ENCODE peak calls at places on chromosomes 3 and 15, in five cellular contexts. T is heart left ventricle, P is brain microvascular endothelial cell, V is HCT116, X is mammary epithelial cell. Y is an unnamed sample.

GRCh38 chr3:3013299-3013698 is 96.9 kb downstream of the IL5RA start:
- DNase-seq in T (no peak), X (no peak), P (no peak), V (no peak), Y (no peak)

GRCh38 chr3:14884665-14885064 is 62.7 kb upstream of the NR2C2 start:
- DNase-seq in V (no peak), T (no peak), X (no peak), P (no peak), Y (no peak)

GRCh38 chr3:55169608-55170010 is 241.8 kb upstream of the LRTM1 start:
- DNase-seq in X (peak), P (peak), T (no peak), V (no peak), Y (no peak)

GRCh38 chr3:177934001-177934891 is 602.0 kb upstream of the KCNMB2 start:
- DNase-seq in V (no peak), X (no peak), T (peak), P (peak), Y (peak)

GRCh38 chr3:38315488-38316230 is 30.9 kb upstream of the XYLB start:
- DNase-seq in X (no peak), T (no peak), P (no peak), V (no peak), Y (no peak)

GRCh38 chr3:130395331-130395730 is 49.9 kb downstream of the COL6A5 start:
- DNase-seq in T (no peak), P (no peak), X (no peak), V (no peak), Y (no peak)

GRCh38 chr3:173750095-173750494 is 352.6 kb downstream of the NLGN1 start:
- DNase-seq in P (no peak), V (no peak), T (no peak), X (peak), Y (no peak)

GRCh38 chr3:132006605-132007204 is 28.1 kb downstream of the CPNE4 start:
- DNase-seq in X (peak), V (peak), P (peak), T (no peak), Y (peak)

GRCh38 chr15:80789296-80789695 is 10.1 kb downstream of the CEMIP start:
- DNase-seq in X (no peak), P (no peak), V (no peak), T (no peak), Y (no peak)

GRCh38 chr3:171183042-171183441 is 156.5 kb upstream of the SLC2A2 start:
- DNase-seq in X (no peak), T (no peak), P (no peak), V (no peak), Y (no peak)

GRCh38 chr3:167829057-167829456 is 93.5 kb downstream of the SERPINI1 start:
- DNase-seq in X (no peak), P (no peak), T (no peak), V (no peak), Y (no peak)

GRCh38 chr15:101161656-101162055 is 90.2 kb downstream of the CHSY1 start:
- DNase-seq in V (no peak), X (no peak), T (no peak), P (no peak), Y (no peak)

GRCh38 chr15:39946862-39947261 is 12.9 kb downstream of the EIF2AK4 start:
- DNase-seq in P (peak), T (no peak), X (no peak), V (no peak), Y (no peak)

GRCh38 chr15:70345251-70346019 is 247.7 kb upstream of the TLE3 start:
- DNase-seq in P (no peak), X (no peak), V (no peak), T (no peak), Y (no peak)

GRCh38 chr3:99502871-99503270 is 135.5 kb upstream of the COL8A1 start:
- DNase-seq in X (no peak), P (no peak), V (no peak), T (no peak), Y (no peak)

GRCh38 chr3:171950373-171950772 is 89.0 kb upstream of the FNDC3B start:
- DNase-seq in V (peak), X (peak), P (peak), T (no peak), Y (no peak)

GRCh38 chr3:140219161-140219745 is 284.3 kb downstream of the CLSTN2 start:
- DNase-seq in P (no peak), X (no peak), V (no peak), T (no peak), Y (peak)

GRCh38 chr3:126352476-126353454 is 4.4 kb downstream of the KLF15 start:
- DNase-seq in X (no peak), V (no peak), P (peak), T (no peak), Y (no peak)

GRCh38 chr3:194439915-194440550 is 41.0 kb upstream of the GP5 start:
- DNase-seq in X (no peak), T (no peak), P (no peak), V (no peak), Y (no peak)

GRCh38 chr3:125024817-125025216 is 31.0 kb downstream of the HEG1 start:
- DNase-seq in P (no peak), X (no peak), V (no peak), T (peak), Y (no peak)

GRCh38 chr3:178761461-178761860 is 225.2 kb downstream of the KCNMB2 start:
- DNase-seq in V (no peak), X (no peak), P (no peak), T (no peak), Y (no peak)

GRCh38 chr3:38655708-38656300 is 6.3 kb upstream of the SCN5A start:
- DNase-seq in V (peak), P (peak), T (no peak), X (peak), Y (peak)

GRCh38 chr15:49439678-49440375 is 16.8 kb downstream of the FGF7 start:
- DNase-seq in V (no peak), P (no peak), X (no peak), T (no peak), Y (no peak)

GRCh38 chr3:13891492-13892073 is 11.7 kb upstream of the WNT7A start:
- DNase-seq in P (no peak), X (no peak), T (no peak), V (no peak), Y (no peak)

GRCh38 chr3:150238995-150239612 is 169.0 kb upstream of the TSC22D2 start:
- DNase-seq in V (peak), T (no peak), X (peak), P (no peak), Y (no peak)

GRCh38 chr3:132255041-132255745 is 62.0 kb upstream of the ACP3 start:
- DNase-seq in T (no peak), P (peak), V (no peak), X (peak), Y (no peak)

GRCh38 chr3:83765971-83766370 is 1192.8 kb upstream of the CADM2 start:
- DNase-seq in P (no peak), V (no peak), T (no peak), X (no peak), Y (no peak)

GRCh38 chr15:32781781-32782180 is 64.0 kb downstream of the GREM1 start:
- DNase-seq in T (no peak), V (no peak), P (no peak), X (no peak), Y (no peak)

GRCh38 chr3:17954801-17955200 is 212.4 kb upstream of the TBC1D5 start:
- DNase-seq in T (no peak), P (no peak), V (no peak), X (no peak), Y (no peak)

GRCh38 chr3:195076981-195077610 is 193.9 kb downstream of the XXYLT1 start:
- DNase-seq in P (no peak), T (no peak), X (no peak), V (no peak), Y (no peak)

GRCh38 chr15:71149645-71150557 is 34.6 kb downstream of the THSD4 start:
- DNase-seq in X (no peak), P (no peak), T (peak), V (no peak), Y (no peak)

GRCh38 chr15:45425135-45425534 is 46.8 kb upstream of the GATM start:
- DNase-seq in V (no peak), P (no peak), T (no peak), X (peak), Y (no peak)

GRCh38 chr3:86702381-86702958 is 288.5 kb downstream of the VGLL3 start:
- DNase-seq in X (no peak), T (no peak), P (no peak), V (no peak), Y (no peak)
- TF ChIP-seq CTCF in X (peak), T (no peak), P (peak), V (peak), Y (peak)

GRCh38 chr15:60137711-60138396 is 133.7 kb downstream of the FOXB1 start:
- DNase-seq in T (no peak), X (peak), P (peak), V (no peak), Y (no peak)

GRCh38 chr15:60138397-60138968 is 134.4 kb downstream of the FOXB1 start:
- DNase-seq in T (no peak), V (no peak), X (no peak), P (no peak), Y (no peak)

GRCh38 chr15:60135961-60136360 is 131.8 kb downstream of the FOXB1 start:
- DNase-seq in P (no peak), X (no peak), V (no peak), T (no peak), Y (no peak)

GRCh38 chr15:60130811-60131210 is 126.7 kb downstream of the FOXB1 start:
- DNase-seq in V (no peak), X (no peak), T (no peak), P (no peak), Y (no peak)

DNA sequence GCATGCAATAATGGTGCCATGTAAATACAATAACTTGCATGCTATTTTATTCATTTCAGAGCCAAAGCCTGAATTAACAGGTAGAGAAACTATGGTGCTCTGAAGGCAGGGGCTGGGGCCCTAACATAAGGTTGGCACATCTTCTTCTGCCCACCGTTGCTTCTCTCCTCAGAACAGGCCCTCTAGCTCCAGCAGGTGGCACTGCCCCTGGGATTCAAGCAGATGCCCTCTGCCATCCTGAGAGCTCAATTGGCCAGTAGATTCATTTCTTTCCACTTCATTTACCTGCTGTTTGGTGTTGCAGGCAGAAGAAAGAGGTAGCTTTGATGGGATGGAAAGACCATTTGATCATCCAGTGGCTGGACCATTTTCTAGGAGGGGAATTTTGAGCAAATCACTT is 130.5 kb downstream of the FOXB1 start:
- DNase-seq in X (no peak), V (no peak), P (no peak), T (no peak), Y (no peak)
- TF ChIP-seq CTCF in X (peak), V (peak), P (peak), T (no peak), Y (no peak)

GRCh38 chr15:59172289-59172901 is 34.2 kb upstream of the LDHAL6B start:
- DNase-seq in X (no peak), V (no peak), T (no peak), P (no peak), Y (no peak)
- TF ChIP-seq CTCF in X (no peak), V (peak), T (no peak), P (peak), Y (no peak)

GRCh38 chr3:148408667-148409066 is 289.0 kb upstream of the AGTR1 start:
- DNase-seq in P (no peak), V (no peak), T (no peak), X (no peak), Y (no peak)
- TF ChIP-seq CTCF in P (no peak), V (peak), T (no peak), X (no peak), Y (no peak)

GRCh38 chr3:64382171-64382570 is 156.9 kb upstream of the PRICKLE2 start:
- DNase-seq in V (no peak), T (no peak), X (no peak), P (no peak), Y (no peak)
- TF ChIP-seq CTCF in V (no peak), T (no peak), X (no peak), P (no peak), Y (no peak)

DNA sequence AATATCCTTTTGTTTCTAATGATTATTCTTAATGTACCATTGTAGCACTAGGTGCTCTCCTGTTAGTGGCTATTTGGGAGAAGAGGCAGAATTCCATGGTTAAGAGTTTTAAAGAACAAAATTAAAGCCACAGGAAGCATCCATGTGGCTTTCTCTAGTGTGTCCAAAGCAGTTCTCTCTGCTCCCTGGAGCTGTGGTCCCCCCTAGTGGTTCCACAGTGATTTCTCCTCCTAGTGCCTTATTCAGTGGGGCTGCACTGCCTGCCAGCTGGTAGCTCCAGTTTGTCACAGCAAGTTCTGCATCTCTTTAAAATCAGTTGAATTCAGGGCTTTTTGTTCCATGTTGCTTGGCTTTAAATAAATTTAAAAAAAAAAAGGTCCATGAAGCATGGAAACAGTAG is 39.6 kb upstream of the FAM98B start:
- DNase-seq in X (peak), T (peak), V (peak), P (peak), Y (peak)
- TF ChIP-seq CTCF in X (peak), T (peak), V (peak), P (peak), Y (peak)

GRCh38 chr15:91067026-91067425 is 33.0 kb upstream of the SV2B start:
- DNase-seq in P (no peak), T (no peak), V (no peak), X (peak), Y (no peak)

GRCh38 chr15:91065505-91065904 is 34.6 kb upstream of the SV2B start:
- DNase-seq in T (no peak), V (no peak), X (peak), P (no peak), Y (no peak)

DNA sequence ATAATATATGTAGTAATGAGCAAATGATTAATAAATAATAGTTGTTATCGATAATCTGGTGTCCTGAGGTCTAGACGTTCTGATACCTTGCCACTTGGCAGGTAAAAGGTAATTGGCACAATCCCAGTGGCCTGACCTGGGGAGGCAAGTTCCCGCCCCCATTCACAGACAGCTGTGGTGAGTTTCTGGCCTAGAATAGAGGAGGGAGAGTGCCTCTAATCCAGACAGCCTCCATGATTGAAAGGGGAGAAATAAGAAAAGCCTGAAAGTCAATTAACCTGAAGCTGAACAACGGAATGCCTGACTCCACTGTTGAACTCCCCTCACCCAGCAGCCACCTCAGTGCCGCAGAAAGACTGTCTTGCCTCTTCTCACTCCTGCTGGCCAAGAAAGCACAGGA is 38.1 kb upstream of the SV2B start:
- DNase-seq in V (no peak), X (no peak), T (no peak), P (no peak), Y (no peak)
- TF ChIP-seq CTCF in V (no peak), X (no peak), T (no peak), P (no peak), Y (no peak)

DNA sequence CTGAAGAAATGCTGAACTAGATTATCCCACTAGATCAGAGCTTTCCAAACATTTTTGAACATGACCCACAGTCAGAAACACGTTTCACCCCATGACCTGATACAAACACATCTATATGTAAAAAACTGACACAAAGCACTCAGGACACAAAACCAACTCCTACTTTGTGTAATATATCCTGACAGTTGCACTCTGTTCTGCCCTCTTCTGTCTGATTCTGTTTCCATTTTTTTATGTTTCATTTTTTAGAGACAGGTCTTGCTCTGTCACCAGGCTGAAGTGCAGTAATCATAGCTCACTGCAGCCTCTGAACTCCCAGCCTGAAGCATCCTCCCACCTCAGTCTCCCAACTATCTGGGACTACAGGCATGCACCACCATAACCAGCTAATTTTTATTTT is 15.8 kb upstream of the RFTN1 start:
- DNase-seq in X (no peak), P (no peak), T (no peak), V (no peak), Y (no peak)
- TF ChIP-seq CTCF in X (no peak), P (no peak), T (no peak), V (no peak), Y (no peak)

GRCh38 chr15:31487811-31488436 is 161.3 kb downstream of the KLF13 start:
- DNase-seq in X (peak), V (no peak), T (no peak), P (peak), Y (no peak)
- TF ChIP-seq CTCF in X (no peak), V (no peak), T (no peak), P (no peak), Y (no peak)